ENCODE peak calls at places on chromosomes 6 and 20, in nine cellular contexts. X, T, A, W, J, G, L, U and K are unnamed samples. For H3K36me3, the result is how much of the 10 kb centered on the place peaks cover.

GRCh38 chr6:14288910-14289309 is 171.3 kb downstream of the CD83 start:
- DNase-seq in G (no peak), A (no peak), L (no peak), X (no peak), T (no peak), W (no peak), U (no peak), J (no peak), K (no peak)

GRCh38 chr20:13884803-13885202 is 100.0 kb downstream of the NDUFAF5 start:
- DNase-seq in T (no peak), G (no peak), X (no peak), L (no peak), A (no peak), U (no peak), J (no peak), W (no peak), K (no peak)

GRCh38 chr20:25286917-25287316 is 39.0 kb downstream of the PYGB start:
- DNase-seq in W (no peak), J (peak), T (no peak), U (peak), X (no peak), G (peak), L (no peak), A (peak), K (peak)

GRCh38 chr20:48302844-48303552 is 517.7 kb upstream of the SULF2 start:
- DNase-seq in W (no peak), G (no peak), X (no peak), L (no peak), J (no peak), A (no peak), U (no peak), T (no peak), K (no peak)

GRCh38 chr6:63636516-63636968 is 940 bp downstream of the PHF3 start:
- DNase-seq in G (peak), W (peak), X (peak), T (peak), J (peak), A (peak), U (peak), L (peak), K (peak)

GRCh38 chr6:124400600-124400999 is 561.6 kb upstream of the RNF217 start:
- DNase-seq in U (no peak), X (no peak), W (no peak), J (no peak), A (no peak), L (no peak), T (no peak), G (no peak), K (no peak)

GRCh38 chr6:40387871-40388264 is 199.3 kb downstream of the LRFN2 start:
- DNase-seq in U (no peak), J (no peak), W (no peak), G (no peak), X (no peak), A (no peak), L (no peak), T (no peak), K (no peak)

GRCh38 chr6:126614642-126615504 is 275.0 kb downstream of the CENPW start:
- DNase-seq in G (no peak), A (no peak), J (no peak), L (no peak), T (no peak), X (no peak), W (no peak), U (no peak), K (no peak)

GRCh38 chr6:137707590-137708360 is 159.3 kb upstream of the TNFAIP3 start:
- DNase-seq in W (peak), L (peak), G (peak), X (peak), J (peak), T (peak), U (peak), A (peak), K (no peak)

GRCh38 chr6:139530551-139530950 is 156.1 kb upstream of the CITED2 start:
- DNase-seq in U (no peak), X (no peak), A (no peak), W (no peak), L (no peak), J (no peak), G (no peak), T (no peak), K (no peak)

GRCh38 chr6:162100091-162100490 is 627.5 kb downstream of the PRKN start:
- DNase-seq in G (no peak), X (no peak), J (no peak), W (no peak), L (no peak), A (no peak), T (no peak), U (no peak), K (no peak)

GRCh38 chr20:62164879-62165761 is 17.7 kb upstream of the MTG2 start:
- DNase-seq in G (no peak), A (no peak), W (no peak), L (no peak), X (no peak), T (no peak), J (no peak), U (no peak), K (no peak)
- H3K36me3 ChIP-seq in G (under half), A (under half), W (under half), L (under half), X (half or more), T (under half), J (under half), U (under half), K (under half)

GRCh38 chr6:52576054-52576391 is 837 bp downstream of the TRAM2 start:
- DNase-seq in G (no peak), L (no peak), U (no peak), W (no peak), A (no peak), X (peak), J (no peak), T (no peak), K (no peak)
- H3K27ac ChIP-seq in G (peak), L (no peak), U (peak), W (peak), A (peak), X (peak), J (peak), T (peak), K (peak)

DNA sequence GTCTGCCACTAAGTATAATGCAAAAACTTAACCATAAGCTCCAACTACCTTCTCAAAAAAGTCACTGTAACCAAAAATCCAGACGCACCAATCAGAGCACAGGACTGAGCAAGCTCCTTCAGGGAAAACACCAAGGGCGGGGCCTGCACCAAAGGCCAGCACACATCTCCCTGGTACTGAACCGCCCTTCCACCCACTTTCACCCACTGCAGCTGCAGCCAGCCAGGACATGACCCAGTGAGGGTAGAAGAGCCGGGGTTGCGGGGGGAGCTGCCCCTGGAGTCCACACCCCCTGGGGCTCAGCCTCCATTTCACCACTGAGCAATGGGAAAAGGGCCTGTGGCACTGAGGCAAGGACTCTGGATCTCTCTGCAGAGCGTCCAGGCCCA is 54.3 kb downstream of the TAF4 start:
- DNase-seq in W (no peak), X (no peak), J (no peak), L (no peak), A (no peak), T (no peak), U (no peak), G (no peak), K (no peak)
- H3K36me3 ChIP-seq in W (under half), X (half or more), J (under half), L (under half), A (under half), T (under half), U (under half), G (under half), K (under half)

GRCh38 chr20:47073766-47074475 is 179.3 kb downstream of the EYA2 start:
- DNase-seq in X (no peak), T (no peak), U (no peak), W (no peak), A (no peak), L (no peak), J (no peak), G (no peak), K (no peak)

GRCh38 chr20:47080365-47080764 is 185.7 kb downstream of the EYA2 start:
- DNase-seq in G (no peak), U (no peak), T (no peak), J (no peak), A (no peak), L (no peak), X (no peak), W (no peak), K (no peak)

GRCh38 chr20:47075263-47075662 is 180.6 kb downstream of the EYA2 start:
- DNase-seq in L (no peak), X (no peak), J (no peak), G (no peak), T (no peak), W (no peak), U (no peak), A (no peak), K (no peak)

GRCh38 chr20:47079047-47079446 is 184.4 kb downstream of the EYA2 start:
- DNase-seq in G (no peak), J (no peak), T (no peak), L (no peak), X (no peak), W (no peak), U (no peak), A (no peak), K (no peak)
- H3K27ac ChIP-seq in G (no peak), J (no peak), T (no peak), L (no peak), X (no peak), W (no peak), U (no peak), A (no peak), K (no peak)

DNA sequence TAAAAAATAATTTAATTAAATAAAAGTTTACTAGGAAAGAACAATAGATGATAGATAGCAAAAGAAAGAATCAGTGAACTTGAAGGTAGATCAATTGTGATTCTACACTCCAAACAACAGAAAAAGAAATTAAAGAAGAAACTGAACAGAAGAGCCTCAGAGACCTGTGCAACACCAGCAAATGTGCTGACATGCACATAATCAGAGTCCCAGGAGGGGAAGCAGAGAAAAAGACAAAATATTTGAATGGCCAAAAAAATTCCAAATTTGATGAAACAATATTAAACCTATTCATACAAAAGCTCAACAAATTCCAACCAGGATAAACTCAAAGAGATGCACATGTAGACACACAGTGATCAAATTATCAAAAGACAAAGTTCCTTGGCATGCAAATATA is 267.5 kb upstream of the OPRM1 start:
- DNase-seq in L (no peak), A (no peak), U (no peak), X (no peak), T (no peak), G (no peak), J (no peak), W (no peak), K (no peak)
- H3K36me3 ChIP-seq in L (under half), A (under half), U (under half), X (under half), T (under half), G (under half), J (under half), W (under half), K (under half)

GRCh38 chr6:100202417-100203194 is 208.6 kb upstream of the MCHR2 start:
- DNase-seq in A (no peak), L (no peak), G (no peak), W (no peak), J (no peak), X (no peak), T (peak), U (no peak), K (no peak)
- H3K27ac ChIP-seq in A (no peak), L (no peak), G (no peak), W (no peak), J (no peak), X (no peak), T (peak), U (no peak), K (no peak)